ENCODE peak calls at places on chromosome 4, in five cellular contexts. Q is MCF 10A; F is cardiac muscle cell; R is stimulated activated CD4-positive, alpha-beta T cell treated with anti-CD3 and anti-CD28 coated beads, Interleukin-15, amount 100 ng/mL, for 1 hour; V is activated T-helper 1 cell treated with anti-CD3 and anti-CD28 coated beads, Interleukin-2, amount 50 U/mL, for 16 hours. P is an unnamed sample.

GRCh38 chr4:173167793-173168395 is 717 bp upstream of the GALNT7 start:
- DNase-seq in Q (peak), F (peak), R (no peak), V (no peak), P (no peak)

GRCh38 chr4:153465922-153466636 is at the start of gene TMEM131L:
- DNase-seq in Q (peak), F (peak), R (peak), V (peak), P (peak)

GRCh38 chr4:8439168-8439567 is 1.4 kb downstream of the ACOX3 start:
- DNase-seq in Q (peak), F (no peak), R (no peak), V (no peak), P (no peak)

GRCh38 chr4:168019019-168019651 is 73.2 kb upstream of the ANXA10 start:
- DNase-seq in Q (no peak), F (peak), R (no peak), V (no peak), P (no peak)

GRCh38 chr4:152999376-153000067 is 63.4 kb downstream of the FHDC1 start:
- DNase-seq in Q (no peak), F (no peak), R (no peak), V (no peak), P (no peak)

GRCh38 chr4:149322203-149322602 is 493.4 kb downstream of the IQCM start:
- DNase-seq in Q (peak), F (no peak), R (no peak), V (no peak), P (no peak)

GRCh38 chr4:123943976-123944375 is 547.4 kb downstream of the SPRY1 start:
- DNase-seq in Q (no peak), F (peak), R (no peak), V (no peak), P (no peak)

GRCh38 chr4:5361968-5362367 is 310.7 kb downstream of the STK32B start:
- DNase-seq in Q (peak), F (peak), R (no peak), V (no peak), P (no peak)

GRCh38 chr4:114807759-114808404 is 209.3 kb downstream of the UGT8 start:
- DNase-seq in Q (peak), F (peak), R (no peak), V (no peak), P (no peak)

GRCh38 chr4:4704267-4704666 is 155.2 kb upstream of the MSX1 start:
- DNase-seq in Q (no peak), F (peak), R (no peak), V (no peak), P (no peak)

GRCh38 chr4:145736241-145736831 is 56.4 kb downstream of the C4orf51 start:
- DNase-seq in Q (peak), F (peak), R (no peak), V (no peak), P (peak)

GRCh38 chr4:128979934-128980333 is 113.4 kb downstream of the SCLT1 start:
- DNase-seq in Q (peak), F (peak), R (no peak), V (no peak), P (no peak)

GRCh38 chr4:143344011-143344410 is 7.3 kb downstream of the GAB1 start:
- DNase-seq in Q (no peak), F (peak), R (no peak), V (no peak), P (peak)

GRCh38 chr4:121053601-121054143 is 18.7 kb downstream of the NDNF start:
- DNase-seq in Q (peak), F (no peak), R (no peak), V (no peak), P (no peak)

GRCh38 chr4:127503111-127503510 is 129.6 kb upstream of the INTU start:
- DNase-seq in Q (no peak), F (no peak), R (no peak), V (no peak), P (no peak)